ENCODE peak calls at places on chromosomes 7 and 10, in five cellular contexts. K is AG04450, V is kidney, X is mesothelial cell of epicardium, Z is ovary. I is an unnamed sample.

GRCh38 chr7:139791316-139791715 is 13.5 kb upstream of the HIPK2 start:
- DNase-seq in K (no peak), V (no peak), X (no peak), Z (no peak), I (no peak)

GRCh38 chr10:21398549-21399345 is 126.7 kb downstream of the SKIDA1 start:
- DNase-seq in K (no peak), V (no peak), X (no peak), Z (no peak), I (no peak)

GRCh38 chr7:33836797-33837355 is 68.5 kb upstream of the BMPER start:
- DNase-seq in K (no peak), V (no peak), X (no peak), Z (no peak), I (no peak)

GRCh38 chr7:130814753-130815152 is 80.7 kb upstream of the KLF14 start:
- DNase-seq in K (no peak), V (no peak), X (no peak), Z (no peak), I (peak; percentile 6)

GRCh38 chr7:13989138-13989943 is at the start of gene ETV1:
- DNase-seq in K (no peak), V (peak; percentile 85), X (no peak), Z (peak; percentile 26), I (peak; percentile 63)

GRCh38 chr7:73905360-73905759 is 44.4 kb downstream of the TMEM270 start:
- DNase-seq in K (no peak), V (peak; percentile 58), X (no peak), Z (no peak), I (no peak)

GRCh38 chr7:50594136-50594535 is 28.9 kb upstream of the DDC start:
- DNase-seq in K (no peak), V (no peak), X (no peak), Z (no peak), I (no peak)

GRCh38 chr7:69708857-69709256 is 110.6 kb downstream of the AUTS2 start:
- DNase-seq in K (no peak), V (no peak), X (no peak), Z (no peak), I (no peak)

GRCh38 chr7:127666602-127667001 is 14.6 kb downstream of the SND1 start:
- DNase-seq in K (no peak), V (no peak), X (no peak), Z (no peak), I (no peak)

GRCh38 chr10:69715156-69715898 is 85.3 kb downstream of the FAM241B start:
- DNase-seq in K (no peak), V (no peak), X (no peak), Z (no peak), I (no peak)

GRCh38 chr10:19328582-19328981 is 280.0 kb downstream of the MALRD1 start:
- DNase-seq in K (no peak), V (no peak), X (no peak), Z (no peak), I (no peak)

GRCh38 chr10:101261702-101262101 is 32.4 kb upstream of the LBX1 start:
- DNase-seq in K (no peak), V (no peak), X (no peak), Z (no peak), I (no peak)

GRCh38 chr10:131642966-131643365 is 257.8 kb upstream of the PPP2R2D start:
- DNase-seq in K (no peak), V (no peak), X (no peak), Z (no peak), I (no peak)

GRCh38 chr7:127620406-127621233 is 2.7 kb upstream of the PAX4 start:
- DNase-seq in K (no peak), V (no peak), X (no peak), Z (no peak), I (no peak)

GRCh38 chr10:22665329-22665728 is 49.0 kb downstream of the PIP4K2A start:
- DNase-seq in K (no peak), V (no peak), X (no peak), Z (no peak), I (no peak)

GRCh38 chr7:17502209-17502810 is 203.9 kb downstream of the AHR start:
- DNase-seq in K (no peak), V (no peak), X (no peak), Z (no peak), I (no peak)

GRCh38 chr10:80196270-80196949 is 8.9 kb downstream of the ANXA11 start:
- DNase-seq in K (no peak), V (peak; percentile 95), X (no peak), Z (no peak), I (peak; percentile 94)

GRCh38 chr10:98267894-98268693 is at the start of gene LOXL4:
- DNase-seq in K (no peak), V (peak; percentile 84), X (no peak), Z (peak; percentile 72), I (peak; percentile 50)

GRCh38 chr7:117010375-117011133 is 57.3 kb downstream of the ST7 start:
- DNase-seq in K (no peak), V (no peak), X (no peak), Z (no peak), I (no peak)

GRCh38 chr7:30911561-30911969 is at the start of gene AQP1:
- DNase-seq in K (no peak), V (peak; percentile 82), X (no peak), Z (peak; percentile 61), I (peak; percentile 90)

GRCh38 chr10:122992031-122992585 is 11.9 kb downstream of the PSTK start:
- DNase-seq in K (no peak), V (no peak), X (no peak), Z (no peak), I (no peak)

GRCh38 chr10:16401416-16401815 is 35.4 kb upstream of the PTER start:
- DNase-seq in K (no peak), V (no peak), X (no peak), Z (no peak), I (no peak)

GRCh38 chr10:131818510-131819234 is 82.1 kb upstream of the PPP2R2D start:
- DNase-seq in K (no peak), V (peak; percentile 52), X (no peak), Z (no peak), I (no peak)

GRCh38 chr10:5829267-5829666 is 16.0 kb upstream of the GDI2 start:
- DNase-seq in K (no peak), V (peak; percentile 31), X (no peak), Z (no peak), I (peak; percentile 20)

GRCh38 chr10:109996225-109996624 is 11.6 kb upstream of the ADD3 start:
- DNase-seq in K (no peak), V (no peak), X (no peak), Z (no peak), I (peak; percentile 44)

GRCh38 chr10:58268454-58268945 is 462 bp upstream of the CISD1 start:
- DNase-seq in K (no peak), V (no peak), X (no peak), Z (no peak), I (no peak)

GRCh38 chr7:923108-924041 is 31.1 kb downstream of the ADAP1 start:
- DNase-seq in K (no peak), V (peak; percentile 87), X (peak; percentile 21), Z (no peak), I (peak; percentile 34)

GRCh38 chr10:122516733-122517132 is 43.8 kb upstream of the DMBT1 start:
- DNase-seq in K (no peak), V (no peak), X (no peak), Z (no peak), I (no peak)

GRCh38 chr10:16441106-16441850 is 4.5 kb downstream of the PTER start:
- DNase-seq in K (no peak), V (no peak), X (no peak), Z (no peak), I (no peak)

GRCh38 chr10:52213511-52213831 is 100.6 kb upstream of the DKK1 start:
- DNase-seq in K (no peak), V (no peak), X (no peak), Z (no peak), I (peak; percentile 31)

GRCh38 chr10:77512219-77512578 is 125.4 kb downstream of the KCNMA1 start:
- DNase-seq in K (no peak), V (no peak), X (no peak), Z (no peak), I (no peak)

GRCh38 chr10:22573820-22574569 is 140.4 kb downstream of the PIP4K2A start:
- DNase-seq in K (no peak), V (no peak), X (no peak), Z (no peak), I (no peak)

GRCh38 chr10:49417311-49418052 is 21.6 kb upstream of the DRGX start:
- DNase-seq in K (no peak), V (no peak), X (no peak), Z (no peak), I (no peak)

GRCh38 chr10:49415846-49416245 is 20.0 kb upstream of the DRGX start:
- DNase-seq in K (no peak), V (no peak), X (no peak), Z (no peak), I (no peak)

GRCh38 chr10:49418328-49418727 is 22.4 kb upstream of the DRGX start:
- DNase-seq in K (no peak), V (no peak), X (no peak), Z (no peak), I (no peak)

GRCh38 chr10:49418053-49418326 is 22.1 kb upstream of the DRGX start:
- DNase-seq in K (no peak), V (no peak), X (no peak), Z (no peak), I (no peak)

GRCh38 chr10:49419005-49419404 is 23.1 kb upstream of the DRGX start:
- DNase-seq in K (no peak), V (no peak), X (no peak), Z (no peak), I (peak; percentile 59)
- TF ChIP-seq CTCF in K (no peak), V (no peak), X (no peak), Z (no peak), I (no peak)

GRCh38 chr7:99864041-99864440 is 12.8 kb downstream of the OR2AE1 start:
- DNase-seq in K (no peak), V (no peak), X (no peak), Z (no peak), I (no peak)

GRCh38 chr7:99868246-99868645 is 8.6 kb downstream of the OR2AE1 start:
- DNase-seq in K (no peak), V (no peak), X (no peak), Z (no peak), I (no peak)
- TF ChIP-seq CTCF in K (no peak), V (no peak), X (no peak), Z (no peak), I (no peak)

DNA sequence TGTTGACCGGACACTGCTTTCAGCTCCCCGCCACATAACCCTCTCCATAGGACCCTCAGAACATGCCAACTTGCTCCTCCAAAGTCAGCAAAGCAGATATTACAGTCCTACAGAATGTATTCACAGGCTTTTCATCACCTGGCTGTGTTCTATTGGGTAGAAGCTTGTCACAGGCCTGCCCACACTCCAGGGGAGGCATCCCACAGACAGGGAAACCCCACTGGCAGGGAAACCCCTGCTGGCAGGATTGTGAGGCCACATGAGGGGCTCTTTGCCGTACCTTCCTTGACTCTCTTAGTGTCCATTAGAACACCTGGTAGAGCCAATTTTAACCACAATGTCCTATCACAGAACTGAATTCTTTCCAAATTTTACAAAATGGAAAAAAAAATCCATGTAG is 344.2 kb upstream of the MGMT start:
- DNase-seq in K (no peak), V (no peak), X (no peak), Z (no peak), I (no peak)
- TF ChIP-seq CTCF in K (no peak), V (no peak), X (no peak), Z (no peak), I (no peak)

DNA sequence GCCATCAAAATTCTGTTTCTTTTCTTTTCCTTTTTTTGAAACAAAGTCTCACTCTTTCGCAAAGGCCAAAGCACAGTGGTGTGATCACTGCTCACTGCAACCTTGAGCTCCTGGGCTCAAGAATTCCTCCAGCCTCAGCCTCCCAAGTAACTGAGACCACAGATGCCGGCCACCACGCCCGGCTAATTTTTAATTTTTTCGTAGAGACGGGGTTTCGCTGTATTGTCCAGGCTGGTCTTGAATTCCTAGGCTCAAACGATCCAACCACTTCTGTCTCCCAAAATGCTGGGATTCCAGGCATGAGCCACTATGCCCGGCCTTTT is 25.7 kb upstream of the TRIM56 start:
- DNase-seq in K (no peak), V (no peak), X (no peak), Z (no peak), I (no peak)
- TF ChIP-seq CTCF in K (no peak), V (no peak), X (peak; percentile 45), Z (no peak), I (no peak)